ENCODE peak calls at places on chromosomes 16 and 17, in ten cellular contexts. One of them, this sample, is unnamed.

GRCh38 chr16:4111748-4112696 is 4.2 kb downstream of the ADCY9 start:
- DNase-seq in astrocyte: no peak
- DNase-seq in NCI-H510A treated with DMSO at 0.1 percent for 48 hours: no peak
- DNase-seq in NCI-H1436: no peak
- DNase-seq in activated T-cell treated with anti-CD3 and anti-CD28 coated beads, Interleukin-2, amount 50 U/mL, for 4 hours: no peak
- DNase-seq in islet precursor cell: no peak
- DNase-seq in cardiac muscle cell: no peak
- DNase-seq in foreskin fibroblast: peak; percentile 51
- DNase-seq in stimulated activated CD8-positive, alpha-beta memory T cell treated with anti-CD3 and anti-CD28 coated beads, Interleukin-2, amount 100 ng/mL, for 48 hours: no peak
- DNase-seq in AG08395: peak; percentile 33
- DNase-seq in this sample: no peak

GRCh38 chr16:11072420-11073153 is 128.2 kb downstream of the CLEC16A start:
- DNase-seq in astrocyte: no peak
- DNase-seq in NCI-H510A treated with DMSO at 0.1 percent for 48 hours: no peak
- DNase-seq in NCI-H1436: no peak
- DNase-seq in activated T-cell treated with anti-CD3 and anti-CD28 coated beads, Interleukin-2, amount 50 U/mL, for 4 hours: no peak
- DNase-seq in islet precursor cell: no peak
- DNase-seq in cardiac muscle cell: peak; percentile 29
- DNase-seq in foreskin fibroblast: no peak
- DNase-seq in stimulated activated CD8-positive, alpha-beta memory T cell treated with anti-CD3 and anti-CD28 coated beads, Interleukin-2, amount 100 ng/mL, for 48 hours: no peak
- DNase-seq in AG08395: no peak
- DNase-seq in this sample: no peak

GRCh38 chr16:57656342-57656955 is 11.7 kb upstream of the ADGRG3 start:
- DNase-seq in astrocyte: no peak
- DNase-seq in NCI-H510A treated with DMSO at 0.1 percent for 48 hours: no peak
- DNase-seq in NCI-H1436: no peak
- DNase-seq in activated T-cell treated with anti-CD3 and anti-CD28 coated beads, Interleukin-2, amount 50 U/mL, for 4 hours: no peak
- DNase-seq in islet precursor cell: no peak
- DNase-seq in cardiac muscle cell: no peak
- DNase-seq in foreskin fibroblast: no peak
- DNase-seq in stimulated activated CD8-positive, alpha-beta memory T cell treated with anti-CD3 and anti-CD28 coated beads, Interleukin-2, amount 100 ng/mL, for 48 hours: no peak
- DNase-seq in AG08395: no peak
- DNase-seq in this sample: no peak

GRCh38 chr16:89171216-89172170 is at the start of gene CDH15:
- DNase-seq in astrocyte: peak; percentile 52
- DNase-seq in NCI-H510A treated with DMSO at 0.1 percent for 48 hours: peak; percentile 73
- DNase-seq in NCI-H1436: peak; percentile 91
- DNase-seq in activated T-cell treated with anti-CD3 and anti-CD28 coated beads, Interleukin-2, amount 50 U/mL, for 4 hours: peak; percentile 95
- DNase-seq in islet precursor cell: peak; percentile 98
- DNase-seq in cardiac muscle cell: peak; percentile 88
- DNase-seq in foreskin fibroblast: peak; percentile 96
- DNase-seq in stimulated activated CD8-positive, alpha-beta memory T cell treated with anti-CD3 and anti-CD28 coated beads, Interleukin-2, amount 100 ng/mL, for 48 hours: peak; percentile 89
- DNase-seq in AG08395: peak; percentile 96
- DNase-seq in this sample: peak; percentile 88

GRCh38 chr16:576823-577201 is 7.0 kb downstream of the PIGQ start:
- DNase-seq in astrocyte: no peak
- DNase-seq in NCI-H510A treated with DMSO at 0.1 percent for 48 hours: no peak
- DNase-seq in NCI-H1436: no peak
- DNase-seq in activated T-cell treated with anti-CD3 and anti-CD28 coated beads, Interleukin-2, amount 50 U/mL, for 4 hours: no peak
- DNase-seq in islet precursor cell: no peak
- DNase-seq in cardiac muscle cell: no peak
- DNase-seq in foreskin fibroblast: no peak
- DNase-seq in stimulated activated CD8-positive, alpha-beta memory T cell treated with anti-CD3 and anti-CD28 coated beads, Interleukin-2, amount 100 ng/mL, for 48 hours: no peak
- DNase-seq in AG08395: no peak
- DNase-seq in this sample: no peak

GRCh38 chr16:57091200-57091989 is 988 bp upstream of the CPNE2 start:
- DNase-seq in astrocyte: peak; percentile 35
- DNase-seq in NCI-H510A treated with DMSO at 0.1 percent for 48 hours: no peak
- DNase-seq in NCI-H1436: peak; percentile 29
- DNase-seq in activated T-cell treated with anti-CD3 and anti-CD28 coated beads, Interleukin-2, amount 50 U/mL, for 4 hours: no peak
- DNase-seq in islet precursor cell: peak; percentile 98
- DNase-seq in cardiac muscle cell: peak; percentile 42
- DNase-seq in foreskin fibroblast: peak; percentile 77
- DNase-seq in stimulated activated CD8-positive, alpha-beta memory T cell treated with anti-CD3 and anti-CD28 coated beads, Interleukin-2, amount 100 ng/mL, for 48 hours: no peak
- DNase-seq in AG08395: peak; percentile 56
- DNase-seq in this sample: no peak

GRCh38 chr17:285751-286422 is 66.7 kb downstream of the RPH3AL start:
- DNase-seq in astrocyte: no peak
- DNase-seq in NCI-H510A treated with DMSO at 0.1 percent for 48 hours: no peak
- DNase-seq in NCI-H1436: no peak
- DNase-seq in activated T-cell treated with anti-CD3 and anti-CD28 coated beads, Interleukin-2, amount 50 U/mL, for 4 hours: no peak
- DNase-seq in islet precursor cell: no peak
- DNase-seq in cardiac muscle cell: no peak
- DNase-seq in foreskin fibroblast: no peak
- DNase-seq in stimulated activated CD8-positive, alpha-beta memory T cell treated with anti-CD3 and anti-CD28 coated beads, Interleukin-2, amount 100 ng/mL, for 48 hours: no peak
- DNase-seq in AG08395: no peak
- DNase-seq in this sample: no peak

GRCh38 chr17:74089869-74090464 is 113.5 kb upstream of the RPL38 start:
- DNase-seq in astrocyte: peak; percentile 6
- DNase-seq in NCI-H510A treated with DMSO at 0.1 percent for 48 hours: peak; percentile 48
- DNase-seq in NCI-H1436: peak; percentile 57
- DNase-seq in activated T-cell treated with anti-CD3 and anti-CD28 coated beads, Interleukin-2, amount 50 U/mL, for 4 hours: peak; percentile 11
- DNase-seq in islet precursor cell: peak; percentile 94
- DNase-seq in cardiac muscle cell: peak; percentile 67
- DNase-seq in foreskin fibroblast: peak; percentile 3
- DNase-seq in stimulated activated CD8-positive, alpha-beta memory T cell treated with anti-CD3 and anti-CD28 coated beads, Interleukin-2, amount 100 ng/mL, for 48 hours: peak; percentile 53
- DNase-seq in AG08395: peak; percentile 77
- DNase-seq in this sample: peak; percentile 35

GRCh38 chr17:47733414-47734288 is 615 bp downstream of the TBX21 start:
- DNase-seq in astrocyte: no peak
- DNase-seq in NCI-H510A treated with DMSO at 0.1 percent for 48 hours: no peak
- DNase-seq in NCI-H1436: no peak
- DNase-seq in activated T-cell treated with anti-CD3 and anti-CD28 coated beads, Interleukin-2, amount 50 U/mL, for 4 hours: no peak
- DNase-seq in islet precursor cell: peak; percentile 64
- DNase-seq in cardiac muscle cell: no peak
- DNase-seq in foreskin fibroblast: no peak
- DNase-seq in stimulated activated CD8-positive, alpha-beta memory T cell treated with anti-CD3 and anti-CD28 coated beads, Interleukin-2, amount 100 ng/mL, for 48 hours: no peak
- DNase-seq in AG08395: no peak
- DNase-seq in this sample: peak; percentile 9

GRCh38 chr17:63928966-63929695 is 3.0 kb downstream of the CD79B start:
- DNase-seq in astrocyte: no peak
- DNase-seq in NCI-H510A treated with DMSO at 0.1 percent for 48 hours: no peak
- DNase-seq in NCI-H1436: no peak
- DNase-seq in activated T-cell treated with anti-CD3 and anti-CD28 coated beads, Interleukin-2, amount 50 U/mL, for 4 hours: no peak
- DNase-seq in islet precursor cell: no peak
- DNase-seq in cardiac muscle cell: no peak
- DNase-seq in foreskin fibroblast: no peak
- DNase-seq in stimulated activated CD8-positive, alpha-beta memory T cell treated with anti-CD3 and anti-CD28 coated beads, Interleukin-2, amount 100 ng/mL, for 48 hours: no peak
- DNase-seq in AG08395: no peak
- DNase-seq in this sample: no peak

GRCh38 chr17:68048996-68049395 is 13.5 kb downstream of the KPNA2 start:
- DNase-seq in astrocyte: no peak
- DNase-seq in NCI-H510A treated with DMSO at 0.1 percent for 48 hours: peak; percentile 18
- DNase-seq in NCI-H1436: no peak
- DNase-seq in activated T-cell treated with anti-CD3 and anti-CD28 coated beads, Interleukin-2, amount 50 U/mL, for 4 hours: no peak
- DNase-seq in islet precursor cell: no peak
- DNase-seq in cardiac muscle cell: no peak
- DNase-seq in foreskin fibroblast: peak; percentile 24
- DNase-seq in stimulated activated CD8-positive, alpha-beta memory T cell treated with anti-CD3 and anti-CD28 coated beads, Interleukin-2, amount 100 ng/mL, for 48 hours: no peak
- DNase-seq in AG08395: no peak
- DNase-seq in this sample: no peak